ENCODE peak calls at places on chromosomes 12 and 14, in ten cellular contexts. X, F, V, Z, E, U, A, R, Q and P are unnamed samples.

GRCh38 chr12:56336361-56337167 is 2.1 kb upstream of the IL23A start:
- DNase-seq in A (no peak), Q (no peak), Z (no peak), R (peak; percentile 17), F (no peak), E (peak; percentile 8), X (peak; percentile 30), U (no peak), V (no peak), P (no peak)

GRCh38 chr14:37116933-37117844 is 55.2 kb downstream of the SLC25A21 start:
- DNase-seq in X (no peak), E (peak; percentile 32), V (no peak), Q (no peak), U (peak; percentile 44), A (no peak), R (no peak), Z (no peak), F (no peak), P (no peak)

GRCh38 chr14:61547186-61548121 is 147.9 kb upstream of the HIF1A start:
- DNase-seq in E (no peak), U (peak; percentile 96), F (no peak), R (no peak), Q (no peak), X (no peak), Z (no peak), A (no peak), V (no peak), P (no peak)

GRCh38 chr12:63103489-63104131 is 47.4 kb downstream of the AVPR1A start:
- DNase-seq in Z (no peak), V (no peak), Q (peak; percentile 11), E (peak; percentile 51), A (no peak), F (peak; percentile 43), U (peak; percentile 25), R (no peak), X (no peak), P (no peak)

GRCh38 chr12:130480887-130481286 is 143.2 kb downstream of the PIWIL1 start:
- DNase-seq in Z (no peak), U (no peak), R (peak; percentile 31), X (no peak), A (no peak), F (no peak), Q (no peak), V (peak; percentile 41), E (no peak), P (no peak)

GRCh38 chr12:60921541-60921940 is 1325.7 kb downstream of the SLC16A7 start:
- DNase-seq in Z (no peak), Q (no peak), A (no peak), F (no peak), U (no peak), R (no peak), X (no peak), E (no peak), V (no peak), P (no peak)

GRCh38 chr12:32821293-32822089 is 65.8 kb upstream of the YARS2 start:
- DNase-seq in A (no peak), Q (no peak), Z (no peak), R (no peak), V (no peak), E (no peak), F (no peak), X (no peak), U (peak; percentile 22), P (no peak)

GRCh38 chr12:45598761-45599160 is 130.7 kb upstream of the ARID2 start:
- DNase-seq in E (no peak), Z (no peak), X (no peak), R (no peak), Q (no peak), V (no peak), A (no peak), F (no peak), U (peak; percentile 43), P (no peak)

DNA sequence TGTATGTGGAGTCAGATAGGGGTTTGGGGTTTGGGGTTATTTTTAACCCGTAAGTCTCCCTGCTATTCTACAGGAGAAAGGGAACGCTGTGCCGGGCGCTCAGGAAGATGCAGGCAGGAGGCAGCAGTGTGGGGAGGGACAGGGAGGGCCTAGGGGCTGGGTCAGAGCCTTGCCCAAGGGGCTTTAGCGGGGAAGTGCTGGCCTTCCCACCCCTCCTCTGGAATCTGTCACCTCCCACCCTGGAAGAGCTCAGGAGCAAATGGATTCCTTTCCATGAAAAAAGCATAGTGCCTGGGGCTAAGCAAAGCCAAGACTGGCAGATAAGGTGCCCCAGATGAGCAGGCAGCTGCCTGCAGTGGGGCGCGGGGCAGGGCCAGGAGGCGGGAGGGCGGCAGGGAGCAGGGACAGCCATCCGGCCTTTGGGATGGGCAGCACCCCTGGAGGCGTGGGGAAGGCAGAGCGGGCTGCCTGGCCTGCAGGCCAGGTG is 7.3 kb upstream of the INF2 start:
- DNase-seq in R (no peak), Q (no peak), V (no peak), X (no peak), E (peak; percentile 89), A (no peak), Z (no peak), U (no peak), F (peak; percentile 72), P (no peak)
- H3K4me1 ChIP-seq in R (peaks cover 64% of the 10 kb centered on the region), Q (peaks cover 29% of the 10 kb centered on the region), V (peaks cover 36% of the 10 kb centered on the region), X (peaks cover 72% of the 10 kb centered on the region), E (peaks cover 47% of the 10 kb centered on the region), A (peaks cover 63% of the 10 kb centered on the region), Z (peaks cover 46% of the 10 kb centered on the region), U (peaks cover 55% of the 10 kb centered on the region), F (peaks cover 43% of the 10 kb centered on the region), P (peaks cover 57% of the 10 kb centered on the region)

DNA sequence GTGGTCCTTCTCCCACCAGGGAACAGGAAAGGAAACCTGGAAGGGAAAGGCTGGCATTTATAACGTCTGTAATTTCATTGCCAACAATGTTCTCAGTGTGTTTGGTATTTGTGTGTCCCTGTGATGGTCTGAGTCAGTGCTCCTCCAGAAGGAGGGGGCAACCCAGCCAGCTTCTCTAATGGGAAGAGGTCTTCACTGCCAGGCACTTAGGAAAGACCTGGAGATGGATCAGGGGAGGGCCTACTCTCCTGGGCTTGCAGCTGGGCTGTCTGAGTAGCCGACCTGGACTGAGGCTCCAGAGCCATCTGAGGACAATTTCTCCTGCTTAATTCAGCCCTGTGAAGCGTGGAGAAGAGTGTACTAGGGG is 42.2 kb downstream of the ERH start:
- DNase-seq in Q (no peak), F (no peak), R (no peak), X (no peak), A (peak; percentile 40), V (no peak), U (peak; percentile 17), E (no peak), Z (no peak), P (no peak)
- H3K4me3 ChIP-seq in Q (no peak overlapping the region), F (no peak overlapping the region), R (no peak overlapping the region), X (no peak overlapping the region), A (no peak overlapping the region), V (no peak overlapping the region), U (no peak overlapping the region), E (no peak overlapping the region), Z (no peak overlapping the region), P (no peak overlapping the region)

GRCh38 chr12:53220857-53221202 is 11.2 kb downstream of the RARG start:
- DNase-seq in X (peak; percentile 96), R (peak; percentile 92), Q (peak; percentile 60), F (peak; percentile 98), U (peak; percentile 96), E (peak; percentile 95), V (peak; percentile 94), Z (peak; percentile 92), A (peak; percentile 82), P (peak; percentile 95)
- H3K4me1 ChIP-seq in X (peaks cover 87% of the 10 kb centered on the region), R (peaks cover 77% of the 10 kb centered on the region), Q (peaks cover 78% of the 10 kb centered on the region), F (peaks cover 75% of the 10 kb centered on the region), U (peaks cover 37% of the 10 kb centered on the region), E (peaks cover 63% of the 10 kb centered on the region), V (peaks cover 22% of the 10 kb centered on the region), Z (peaks cover 56% of the 10 kb centered on the region), A (peaks cover 67% of the 10 kb centered on the region), P (peaks cover 59% of the 10 kb centered on the region)

DNA sequence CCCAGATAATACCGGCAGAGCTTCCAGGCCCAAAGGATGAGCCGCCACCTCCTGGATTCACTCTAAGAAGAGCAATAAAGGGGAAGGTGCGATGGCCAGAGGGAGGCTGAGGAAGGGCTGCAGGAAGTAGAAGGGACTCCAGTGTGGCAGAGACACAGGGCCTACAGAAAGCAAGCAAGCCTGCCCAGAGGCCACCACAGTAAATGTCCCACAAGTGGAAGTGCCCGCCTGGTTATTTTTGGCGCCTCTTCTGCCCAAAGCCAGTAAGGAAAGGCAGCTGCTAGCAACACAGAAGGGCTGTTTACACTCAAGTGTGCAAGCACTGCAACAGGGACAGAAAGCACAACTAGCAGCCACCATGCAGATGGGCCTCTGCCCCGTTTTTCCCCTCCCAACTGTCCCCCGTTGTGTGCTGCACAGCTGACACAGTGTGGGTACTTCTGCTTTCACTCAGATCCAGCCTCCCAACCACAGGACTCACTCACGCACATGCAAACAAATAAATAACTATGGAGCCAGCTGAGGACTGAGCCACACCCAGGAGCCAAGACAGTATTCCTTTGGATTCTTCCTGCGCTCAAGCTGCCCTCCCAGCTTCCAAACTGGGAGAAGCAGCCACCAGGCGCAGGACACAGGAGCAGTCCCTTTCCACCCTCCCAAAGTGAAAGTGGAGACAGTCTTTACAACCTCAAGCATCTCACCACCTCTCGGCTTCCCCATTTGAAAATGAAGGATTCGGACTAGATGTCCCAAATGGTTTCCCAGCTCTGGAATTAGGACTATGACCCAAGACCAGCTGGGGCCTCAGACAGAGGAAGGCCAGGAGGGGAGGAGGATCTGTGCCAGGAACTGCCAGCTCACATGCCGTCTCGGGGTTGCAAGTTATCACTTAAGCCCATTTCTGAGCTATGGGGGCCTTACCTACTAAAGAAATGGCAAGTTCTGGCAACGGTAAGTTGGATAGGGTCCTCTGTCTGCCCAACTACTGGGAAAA is 40.0 kb upstream of the PNMA1 start:
- DNase-seq in R (peak; percentile 70), V (peak; percentile 77), E (no peak), Q (no peak), F (no peak), A (no peak), U (peak; percentile 89), Z (no peak), X (peak; percentile 89), P (no peak)
- H3K4me3 ChIP-seq in R (no peak overlapping the region), V (peak overlapping the region; percentile 1), E (no peak overlapping the region), Q (peak overlapping the region; percentile 43), F (no peak overlapping the region), A (peak overlapping the region; percentile 20), U (peak overlapping the region; percentile 63), Z (no peak overlapping the region), X (peak overlapping the region; percentile 1), P (no peak overlapping the region)

GRCh38 chr14:76924363-76925151 is 98.3 kb downstream of the LRRC74A start:
- DNase-seq in A (no peak), X (no peak), R (no peak), E (peak; percentile 99), V (no peak), Z (no peak), F (peak; percentile 83), U (peak; percentile 60), Q (peak; percentile 42), P (no peak)
- H3K4me1 ChIP-seq in A (peaks cover 25% of the 10 kb centered on the region), X (peaks cover 67% of the 10 kb centered on the region), R (peaks cover 26% of the 10 kb centered on the region), E (peaks cover 84% of the 10 kb centered on the region), V (peaks cover 4% of the 10 kb centered on the region), Z (peaks cover 19% of the 10 kb centered on the region), F (peaks cover 47% of the 10 kb centered on the region), U (peaks cover 61% of the 10 kb centered on the region), Q (peaks cover 67% of the 10 kb centered on the region), P (peaks cover 8% of the 10 kb centered on the region)

GRCh38 chr12:132326646-132327045 is 2.7 kb downstream of the GALNT9 start:
- DNase-seq in R (no peak), F (no peak), V (no peak), U (no peak), X (no peak), A (no peak), E (no peak), Q (no peak), Z (no peak), P (no peak)
- H3K4me3 ChIP-seq in R (no peak overlapping the region), F (no peak overlapping the region), V (no peak overlapping the region), U (no peak overlapping the region), X (no peak overlapping the region), A (no peak overlapping the region), E (no peak overlapping the region), Q (no peak overlapping the region), Z (no peak overlapping the region), P (no peak overlapping the region)